ENCODE peak calls at places on chromosomes 3 and 15, in five cellular contexts. U is foreskin fibroblast; X is stimulated activated CD4-positive, alpha-beta T cell treated with anti-CD3 and anti-CD28 coated beads, Interleukin-15, amount 100 ng/mL, for 24 hours; B is uterus; H is Peyer's patch. S is an unnamed sample.

GRCh38 chr3:177035678-177036077 is 161.6 kb downstream of the TBL1XR1 start:
- DNase-seq in U (no peak), X (no peak), B (no peak), H (no peak), S (no peak)

GRCh38 chr3:35931867-35932266 is 292.5 kb downstream of the ARPP21 start:
- DNase-seq in U (peak), X (no peak), B (no peak), H (no peak), S (no peak)

GRCh38 chr3:58528629-58529028 is 8.4 kb downstream of the ACOX2 start:
- DNase-seq in U (peak), X (no peak), B (no peak), H (no peak), S (peak)

GRCh38 chr3:185420762-185421161 is 57.8 kb downstream of the MAP3K13 start:
- DNase-seq in U (peak), X (no peak), B (no peak), H (no peak), S (peak)

GRCh38 chr15:68313501-68314390 is 36.2 kb downstream of the FEM1B start:
- DNase-seq in U (no peak), X (no peak), B (peak), H (peak), S (no peak)

GRCh38 chr15:75647370-75648155 is at the start of gene SNX33:
- DNase-seq in U (peak), X (peak), B (peak), H (peak), S (peak)

GRCh38 chr3:10292505-10293419 is at the start of gene GHRL:
- DNase-seq in U (no peak), X (no peak), B (no peak), H (no peak), S (no peak)

GRCh38 chr3:141710888-141711616 is 27.0 kb upstream of the RNF7 start:
- DNase-seq in U (peak), X (no peak), B (no peak), H (no peak), S (no peak)

GRCh38 chr3:121529308-121529707 is 16.5 kb downstream of the POLQ start:
- DNase-seq in U (peak), X (no peak), B (no peak), H (no peak), S (peak)

GRCh38 chr15:62119224-62119925 is 45.7 kb downstream of the C2CD4B start:
- DNase-seq in U (peak), X (peak), B (no peak), H (no peak), S (no peak)

GRCh38 chr15:59268980-59269472 is 62.4 kb downstream of the LDHAL6B start:
- DNase-seq in U (no peak), X (no peak), B (no peak), H (no peak), S (no peak)

GRCh38 chr3:133412511-133413165 is 12.8 kb downstream of the BFSP2 start:
- DNase-seq in U (peak), X (no peak), B (no peak), H (no peak), S (no peak)

GRCh38 chr3:69240651-69241578 is 118.5 kb upstream of the LMOD3 start:
- DNase-seq in U (no peak), X (no peak), B (no peak), H (no peak), S (no peak)

GRCh38 chr15:34837246-34838016 is 42.1 kb upstream of the ACTC1 start:
- DNase-seq in U (peak), X (no peak), B (no peak), H (no peak), S (no peak)

GRCh38 chr15:100017140-100017539 is 283.9 kb upstream of the LYSMD4 start:
- DNase-seq in U (no peak), X (no peak), B (no peak), H (no peak), S (no peak)

GRCh38 chr3:170171563-170171962 is 10.0 kb downstream of the PHC3 start:
- DNase-seq in U (no peak), X (no peak), B (no peak), H (no peak), S (no peak)

GRCh38 chr15:100769043-100769974 is 110.3 kb upstream of the ALDH1A3 start:
- DNase-seq in U (no peak), X (no peak), B (no peak), H (no peak), S (no peak)

GRCh38 chr3:111936191-111936841 is 42.5 kb upstream of the ABHD10 start:
- DNase-seq in U (peak), X (no peak), B (no peak), H (no peak), S (no peak)

GRCh38 chr3:6282920-6283319 is 578.0 kb upstream of the GRM7 start:
- DNase-seq in U (no peak), X (no peak), B (no peak), H (no peak), S (no peak)

GRCh38 chr3:48789665-48790064 is 58.0 kb downstream of the PRKAR2A start:
- DNase-seq in U (no peak), X (no peak), B (no peak), H (no peak), S (no peak)

GRCh38 chr3:13081603-13082360 is 8.6 kb upstream of the IQSEC1 start:
- DNase-seq in U (no peak), X (no peak), B (no peak), H (no peak), S (no peak)